ENCODE peak calls at places on chromosomes 7 and 10, in six cellular contexts. One of them, this sample, is unnamed.

GRCh38 chr7:24917510-24918239 is 62.3 kb downstream of the OSBPL3 start:
- DNase-seq in fibroblast of the aortic adventitia: peak
- DNase-seq in IMR-90: peak
- DNase-seq in fibroblast of mammary gland: peak
- DNase-seq in mesothelial cell of epicardium: no peak
- DNase-seq in BJ: peak
- DNase-seq in this sample: no peak

GRCh38 chr7:134781171-134781570 is 1.7 kb downstream of the CALD1 start:
- DNase-seq in mesothelial cell of epicardium: no peak
- DNase-seq in fibroblast of mammary gland: no peak
- DNase-seq in BJ: no peak
- DNase-seq in IMR-90: no peak
- DNase-seq in fibroblast of the aortic adventitia: peak
- DNase-seq in this sample: no peak

GRCh38 chr7:127913686-127914085 is 117.6 kb downstream of the LRRC4 start:
- DNase-seq in fibroblast of mammary gland: no peak
- DNase-seq in fibroblast of the aortic adventitia: no peak
- DNase-seq in IMR-90: peak
- DNase-seq in mesothelial cell of epicardium: no peak
- DNase-seq in BJ: no peak
- DNase-seq in this sample: no peak

GRCh38 chr7:26346611-26347200 is 55.0 kb downstream of the SNX10 start:
- DNase-seq in mesothelial cell of epicardium: no peak
- DNase-seq in fibroblast of mammary gland: peak
- DNase-seq in BJ: no peak
- DNase-seq in IMR-90: peak
- DNase-seq in fibroblast of the aortic adventitia: no peak
- DNase-seq in this sample: no peak

GRCh38 chr7:76426246-76426645 is 1.5 kb downstream of the ZP3 start:
- DNase-seq in IMR-90: no peak
- DNase-seq in BJ: no peak
- DNase-seq in fibroblast of the aortic adventitia: no peak
- DNase-seq in fibroblast of mammary gland: no peak
- DNase-seq in mesothelial cell of epicardium: no peak
- DNase-seq in this sample: no peak

GRCh38 chr10:131584286-131584685 is 272.8 kb upstream of the TCERG1L start:
- DNase-seq in mesothelial cell of epicardium: no peak
- DNase-seq in BJ: no peak
- DNase-seq in fibroblast of mammary gland: no peak
- DNase-seq in IMR-90: no peak
- DNase-seq in fibroblast of the aortic adventitia: no peak
- DNase-seq in this sample: no peak

GRCh38 chr10:44172883-44173557 is 211.9 kb downstream of the CXCL12 start:
- DNase-seq in fibroblast of mammary gland: no peak
- DNase-seq in BJ: no peak
- DNase-seq in fibroblast of the aortic adventitia: peak
- DNase-seq in IMR-90: no peak
- DNase-seq in mesothelial cell of epicardium: no peak
- DNase-seq in this sample: no peak

GRCh38 chr10:89217057-89217990 is 10.2 kb upstream of the CH25H start:
- DNase-seq in BJ: no peak
- DNase-seq in IMR-90: peak
- DNase-seq in fibroblast of mammary gland: peak
- DNase-seq in fibroblast of the aortic adventitia: peak
- DNase-seq in mesothelial cell of epicardium: no peak
- DNase-seq in this sample: peak

GRCh38 chr7:27723086-27723485 is 16.9 kb upstream of the TAX1BP1 start:
- DNase-seq in mesothelial cell of epicardium: no peak
- DNase-seq in BJ: no peak
- DNase-seq in IMR-90: no peak
- DNase-seq in fibroblast of mammary gland: no peak
- DNase-seq in fibroblast of the aortic adventitia: no peak
- DNase-seq in this sample: no peak

GRCh38 chr10:97534746-97535367 is 36.1 kb downstream of the UBTD1 start:
- DNase-seq in IMR-90: no peak
- DNase-seq in fibroblast of mammary gland: peak
- DNase-seq in mesothelial cell of epicardium: no peak
- DNase-seq in BJ: no peak
- DNase-seq in fibroblast of the aortic adventitia: no peak
- DNase-seq in this sample: no peak

GRCh38 chr7:36406156-36406555 is 16.5 kb downstream of the ANLN start:
- DNase-seq in BJ: no peak
- DNase-seq in fibroblast of the aortic adventitia: peak
- DNase-seq in fibroblast of mammary gland: no peak
- DNase-seq in mesothelial cell of epicardium: no peak
- DNase-seq in IMR-90: no peak
- DNase-seq in this sample: no peak

GRCh38 chr10:88974446-88975376 is 15.9 kb upstream of the FAS start:
- DNase-seq in BJ: no peak
- DNase-seq in IMR-90: peak
- DNase-seq in mesothelial cell of epicardium: no peak
- DNase-seq in fibroblast of mammary gland: peak
- DNase-seq in fibroblast of the aortic adventitia: peak
- DNase-seq in this sample: no peak

GRCh38 chr10:81949283-81949682 is 74.3 kb downstream of the NRG3 start:
- DNase-seq in fibroblast of mammary gland: no peak
- DNase-seq in BJ: no peak
- DNase-seq in mesothelial cell of epicardium: no peak
- DNase-seq in IMR-90: no peak
- DNase-seq in fibroblast of the aortic adventitia: no peak
- DNase-seq in this sample: no peak

GRCh38 chr10:5498791-5499492 is 428 bp downstream of the CALML5 start:
- DNase-seq in IMR-90: no peak
- DNase-seq in mesothelial cell of epicardium: no peak
- DNase-seq in fibroblast of the aortic adventitia: no peak
- DNase-seq in BJ: no peak
- DNase-seq in fibroblast of mammary gland: no peak
- DNase-seq in this sample: peak

GRCh38 chr7:121510858-121511482 is 114.9 kb upstream of the FAM3C start:
- DNase-seq in IMR-90: no peak
- DNase-seq in fibroblast of mammary gland: peak
- DNase-seq in fibroblast of the aortic adventitia: no peak
- DNase-seq in mesothelial cell of epicardium: no peak
- DNase-seq in BJ: no peak
- DNase-seq in this sample: no peak

GRCh38 chr7:121513105-121513504 is 117.0 kb upstream of the FAM3C start:
- DNase-seq in fibroblast of the aortic adventitia: no peak
- DNase-seq in fibroblast of mammary gland: no peak
- DNase-seq in mesothelial cell of epicardium: no peak
- DNase-seq in BJ: no peak
- DNase-seq in IMR-90: no peak
- DNase-seq in this sample: no peak

GRCh38 chr7:121505540-121506182 is 109.6 kb upstream of the FAM3C start:
- DNase-seq in IMR-90: no peak
- DNase-seq in fibroblast of mammary gland: no peak
- DNase-seq in mesothelial cell of epicardium: no peak
- DNase-seq in fibroblast of the aortic adventitia: no peak
- DNase-seq in BJ: no peak
- DNase-seq in this sample: no peak

GRCh38 chr7:121515181-121515580 is 119.1 kb upstream of the FAM3C start:
- DNase-seq in IMR-90: no peak
- DNase-seq in BJ: no peak
- DNase-seq in fibroblast of mammary gland: no peak
- DNase-seq in fibroblast of the aortic adventitia: no peak
- DNase-seq in mesothelial cell of epicardium: no peak
- DNase-seq in this sample: no peak

DNA sequence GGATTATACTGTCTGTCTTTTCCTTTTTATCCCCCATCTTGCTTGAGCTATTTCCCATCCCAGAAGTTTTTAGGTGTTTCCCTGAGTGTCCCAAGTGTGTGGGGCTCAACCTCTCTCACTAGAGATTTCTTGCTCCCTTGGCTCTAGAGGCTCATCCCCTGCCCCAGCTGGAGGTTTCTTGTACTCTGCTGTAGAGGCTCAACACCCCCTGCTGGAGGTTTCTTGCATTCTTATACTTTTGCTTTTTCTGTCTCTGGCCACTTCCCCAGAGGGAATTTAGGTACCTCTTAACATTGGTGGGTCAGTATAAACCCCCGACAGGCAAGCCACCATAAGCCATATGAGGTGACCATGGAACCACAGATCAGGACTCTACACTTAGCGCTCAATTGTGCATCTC is 114.2 kb upstream of the FAM3C start:
- DNase-seq in fibroblast of the aortic adventitia: no peak
- DNase-seq in IMR-90: no peak
- DNase-seq in mesothelial cell of epicardium: no peak
- DNase-seq in fibroblast of mammary gland: no peak
- DNase-seq in BJ: no peak
- DNase-seq in this sample: no peak
- TF ChIP-seq CTCF in fibroblast of the aortic adventitia: no peak
- TF ChIP-seq CTCF in IMR-90: no peak
- TF ChIP-seq CTCF in mesothelial cell of epicardium: no peak
- TF ChIP-seq CTCF in fibroblast of mammary gland: peak
- TF ChIP-seq CTCF in BJ: no peak
- TF ChIP-seq CTCF in this sample: no peak

GRCh38 chr7:154584352-154585252 is 418.3 kb downstream of the PAXIP1 start:
- DNase-seq in BJ: no peak
- DNase-seq in IMR-90: no peak
- DNase-seq in fibroblast of mammary gland: no peak
- DNase-seq in fibroblast of the aortic adventitia: no peak
- DNase-seq in mesothelial cell of epicardium: no peak
- DNase-seq in this sample: no peak
- TF ChIP-seq CTCF in BJ: no peak
- TF ChIP-seq CTCF in IMR-90: no peak
- TF ChIP-seq CTCF in fibroblast of mammary gland: no peak
- TF ChIP-seq CTCF in fibroblast of the aortic adventitia: no peak
- TF ChIP-seq CTCF in mesothelial cell of epicardium: no peak
- TF ChIP-seq CTCF in this sample: no peak

GRCh38 chr7:110090113-110090820 is 1000.7 kb upstream of the LRRN3 start:
- DNase-seq in BJ: no peak
- DNase-seq in mesothelial cell of epicardium: no peak
- DNase-seq in fibroblast of mammary gland: peak
- DNase-seq in IMR-90: peak
- DNase-seq in fibroblast of the aortic adventitia: no peak
- DNase-seq in this sample: no peak
- TF ChIP-seq CTCF in BJ: peak
- TF ChIP-seq CTCF in mesothelial cell of epicardium: no peak
- TF ChIP-seq CTCF in fibroblast of mammary gland: peak
- TF ChIP-seq CTCF in IMR-90: peak
- TF ChIP-seq CTCF in fibroblast of the aortic adventitia: no peak
- TF ChIP-seq CTCF in this sample: no peak

GRCh38 chr10:123154092-123154942 is at the start of gene BUB3:
- DNase-seq in fibroblast of mammary gland: peak
- DNase-seq in IMR-90: peak
- DNase-seq in mesothelial cell of epicardium: peak
- DNase-seq in BJ: peak
- DNase-seq in fibroblast of the aortic adventitia: peak
- DNase-seq in this sample: peak
- TF ChIP-seq CTCF in fibroblast of mammary gland: no peak
- TF ChIP-seq CTCF in IMR-90: no peak
- TF ChIP-seq CTCF in mesothelial cell of epicardium: no peak
- TF ChIP-seq CTCF in BJ: peak
- TF ChIP-seq CTCF in fibroblast of the aortic adventitia: peak
- TF ChIP-seq CTCF in this sample: no peak

DNA sequence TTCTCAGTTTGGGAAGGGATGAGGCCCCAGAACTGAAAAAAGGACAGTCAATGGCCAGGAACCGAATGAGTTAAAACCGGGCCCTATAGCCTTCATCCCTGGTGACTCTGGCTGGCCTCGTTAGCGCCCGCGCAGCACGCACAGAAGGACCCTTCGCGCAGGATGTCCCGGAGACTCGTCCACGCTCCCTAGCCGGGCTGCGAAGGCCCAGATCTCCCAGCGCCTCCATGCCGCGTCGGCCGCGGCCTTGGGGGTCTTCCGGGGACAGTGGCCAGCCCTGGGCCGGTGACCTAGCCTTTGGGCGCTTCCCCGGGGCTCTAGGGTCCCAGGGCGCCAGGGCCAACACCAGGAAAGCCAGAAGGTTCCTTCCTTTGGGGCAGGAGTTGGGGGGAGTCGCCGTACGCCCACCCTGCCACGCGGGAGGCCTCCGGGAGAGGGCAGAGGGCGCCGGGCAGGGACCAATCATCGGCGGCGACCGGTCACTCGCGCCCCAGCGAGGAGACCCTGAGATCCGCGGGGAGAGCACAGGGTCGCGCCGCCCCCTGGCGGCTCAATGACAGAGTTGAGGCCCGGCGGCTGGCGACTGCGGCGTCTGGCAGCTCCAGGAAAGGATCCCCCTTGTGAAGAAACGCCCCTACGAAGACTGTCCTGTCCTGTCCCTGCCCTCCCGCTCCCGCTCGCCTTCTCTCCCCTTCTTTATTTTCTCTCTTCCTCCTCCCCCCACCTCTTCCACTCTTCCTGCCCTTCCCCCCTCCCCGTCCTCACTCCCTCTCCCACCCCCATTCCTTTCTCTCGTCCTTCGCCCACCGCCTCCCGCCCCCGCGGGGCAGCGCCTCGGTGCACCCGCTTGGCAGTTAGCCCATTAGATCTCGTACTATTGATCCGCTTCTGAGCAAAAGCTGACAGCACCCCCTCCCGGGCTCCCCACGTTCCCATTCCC is 62.3 kb upstream of the LBX1 start:
- DNase-seq in IMR-90: peak
- DNase-seq in fibroblast of the aortic adventitia: no peak
- DNase-seq in BJ: no peak
- DNase-seq in mesothelial cell of epicardium: peak
- DNase-seq in fibroblast of mammary gland: peak
- DNase-seq in this sample: no peak
- TF ChIP-seq CTCF in IMR-90: peak
- TF ChIP-seq CTCF in fibroblast of the aortic adventitia: peak
- TF ChIP-seq CTCF in BJ: peak
- TF ChIP-seq CTCF in mesothelial cell of epicardium: peak
- TF ChIP-seq CTCF in fibroblast of mammary gland: peak
- TF ChIP-seq CTCF in this sample: peak

GRCh38 chr10:119892188-119893065 is at the start of gene SEC23IP:
- DNase-seq in BJ: peak
- DNase-seq in IMR-90: peak
- DNase-seq in mesothelial cell of epicardium: peak
- DNase-seq in fibroblast of the aortic adventitia: peak
- DNase-seq in fibroblast of mammary gland: peak
- DNase-seq in this sample: peak
- TF ChIP-seq CTCF in BJ: no peak
- TF ChIP-seq CTCF in IMR-90: no peak
- TF ChIP-seq CTCF in mesothelial cell of epicardium: no peak
- TF ChIP-seq CTCF in fibroblast of the aortic adventitia: peak
- TF ChIP-seq CTCF in fibroblast of mammary gland: no peak
- TF ChIP-seq CTCF in this sample: no peak

This sample was measured in ascending aorta.